ENCODE peak calls at places on chromosomes 7 and 10, in nine cellular contexts. G, K, Q, Y, E, J, B, T and U are unnamed samples. For H3K36me3, the result is how much of the 10 kb centered on the place peaks cover.

GRCh38 chr10:52757777-52758176 is 14.8 kb downstream of the MBL2 start:
- DNase-seq in K (no peak), Q (no peak), J (no peak), Y (no peak), E (no peak), B (no peak), G (peak), T (no peak), U (no peak)

GRCh38 chr10:17025444-17026295 is 103.9 kb downstream of the CUBN start:
- DNase-seq in T (no peak), J (peak), G (peak), Q (peak), K (peak), Y (peak), E (peak), B (no peak), U (no peak)

GRCh38 chr10:124641282-124642075 is 102.7 kb downstream of the FAM53B start:
- DNase-seq in Q (no peak), G (peak), T (no peak), E (peak), Y (peak), B (no peak), J (no peak), K (no peak), U (no peak)

GRCh38 chr10:112421731-112422130 is 25.0 kb downstream of the ZDHHC6 start:
- DNase-seq in T (no peak), Y (no peak), Q (no peak), J (no peak), E (no peak), G (no peak), B (no peak), K (no peak), U (no peak)

GRCh38 chr7:55326079-55326847 is 38.9 kb upstream of the LANCL2 start:
- DNase-seq in K (no peak), B (no peak), J (no peak), T (no peak), Y (no peak), E (no peak), G (no peak), Q (no peak), U (no peak)

GRCh38 chr7:108103566-108104298 is 26.4 kb downstream of the LAMB4 start:
- DNase-seq in G (peak), T (no peak), B (no peak), Y (peak), Q (no peak), J (no peak), K (peak), E (peak), U (no peak)

GRCh38 chr7:150974468-150975391 is 3.4 kb downstream of the KCNH2 start:
- DNase-seq in K (peak), Y (peak), E (peak), G (peak), B (peak), T (peak), Q (peak), J (peak), U (peak)

GRCh38 chr7:87395442-87396020 is 50.1 kb downstream of the CROT start:
- DNase-seq in G (no peak), E (no peak), J (no peak), B (no peak), T (no peak), Y (no peak), K (no peak), Q (no peak), U (no peak)

GRCh38 chr7:51351661-51352060 is 35.1 kb upstream of the COBL start:
- DNase-seq in Y (no peak), J (no peak), Q (no peak), T (no peak), G (peak), B (no peak), K (no peak), E (no peak), U (no peak)

GRCh38 chr10:79069325-79070090 is 742 bp downstream of the ZMIZ1 start:
- DNase-seq in E (peak), J (no peak), Y (peak), G (peak), T (peak), B (peak), K (peak), Q (peak), U (peak)

GRCh38 chr7:77940647-77941046 is 142.1 kb downstream of the PHTF2 start:
- DNase-seq in Y (peak), Q (peak), T (peak), G (peak), J (peak), B (peak), E (peak), K (peak), U (peak)

GRCh38 chr10:30591249-30591670 is 38.3 kb downstream of the LYZL2 start:
- DNase-seq in B (peak), Q (peak), G (peak), T (peak), E (peak), Y (peak), K (peak), J (peak), U (peak)

GRCh38 chr10:58180633-58181032 is 87.1 kb downstream of the IPMK start:
- DNase-seq in K (peak), T (no peak), J (no peak), G (peak), B (no peak), Y (no peak), Q (no peak), E (no peak), U (no peak)

GRCh38 chr10:63707254-63707910 is 186.2 kb downstream of the REEP3 start:
- DNase-seq in Y (peak), Q (no peak), E (no peak), K (peak), J (peak), B (no peak), T (no peak), G (peak), U (no peak)

GRCh38 chr7:74012842-74013249 is 15.1 kb upstream of the ELN start:
- DNase-seq in Q (no peak), K (no peak), E (peak), T (peak), Y (no peak), G (no peak), J (no peak), B (peak), U (no peak)

GRCh38 chr7:115032986-115033385 is 111.1 kb downstream of the MDFIC start:
- DNase-seq in Q (no peak), G (no peak), Y (no peak), J (no peak), E (no peak), T (no peak), B (peak), K (no peak), U (no peak)

GRCh38 chr10:122543676-122544075 is 16.9 kb upstream of the DMBT1 start:
- DNase-seq in J (no peak), T (no peak), E (no peak), Y (no peak), K (peak), Q (no peak), B (no peak), G (no peak), U (no peak)

GRCh38 chr7:148110097-148110868 is 480.3 kb upstream of the C7orf33 start:
- DNase-seq in Q (peak), K (peak), E (no peak), Y (peak), G (no peak), J (no peak), B (no peak), T (no peak), U (no peak)

GRCh38 chr10:12476661-12477060 is 127.3 kb downstream of the CAMK1D start:
- DNase-seq in Y (no peak), J (no peak), Q (no peak), T (no peak), G (no peak), K (no peak), B (no peak), E (no peak), U (no peak)

GRCh38 chr10:70885485-70885884 is 2.9 kb downstream of the PCBD1 start:
- DNase-seq in Y (no peak), K (no peak), B (no peak), T (no peak), E (no peak), Q (no peak), J (no peak), G (no peak), U (no peak)

GRCh38 chr7:51103718-51104117 is 212.9 kb downstream of the COBL start:
- DNase-seq in T (no peak), J (no peak), B (no peak), E (no peak), G (no peak), Q (no peak), Y (no peak), K (no peak), U (no peak)

GRCh38 chr7:124489082-124489819 is 276.3 kb downstream of the GPR37 start:
- DNase-seq in B (no peak), K (no peak), Q (no peak), G (no peak), J (no peak), Y (no peak), E (no peak), T (no peak), U (no peak)

GRCh38 chr7:33807779-33808482 is 97.4 kb upstream of the BMPER start:
- DNase-seq in B (peak), Y (peak), T (no peak), K (peak), E (peak), Q (peak), J (peak), G (peak), U (peak)

GRCh38 chr7:699260-700170 is 27.0 kb upstream of the DNAAF5 start:
- DNase-seq in Y (no peak), G (no peak), Q (no peak), B (no peak), E (no peak), T (no peak), J (no peak), K (no peak), U (no peak)
- TF ChIP-seq EZH2phosphoT487 in Y (no peak), G (no peak), Q (no peak), B (no peak), E (no peak), T (no peak), J (no peak), K (no peak), U (no peak)

GRCh38 chr7:47497367-47498096 is 84.4 kb downstream of the TNS3 start:
- DNase-seq in K (no peak), Y (no peak), Q (no peak), T (peak), E (peak), J (no peak), B (no peak), G (peak), U (peak)
- H3K27ac ChIP-seq in K (no peak), Y (peak), Q (no peak), T (peak), E (no peak), J (no peak), B (no peak), G (no peak), U (peak)

GRCh38 chr7:44062903-44063295 is 2.5 kb downstream of the PGAM2 start:
- DNase-seq in G (no peak), Q (no peak), J (no peak), K (no peak), B (no peak), T (no peak), E (no peak), Y (no peak), U (no peak)

GRCh38 chr7:44060948-44061644 is 4.3 kb downstream of the PGAM2 start:
- DNase-seq in K (no peak), T (no peak), E (no peak), J (no peak), Q (no peak), G (no peak), Y (no peak), B (no peak), U (no peak)

GRCh38 chr7:44061645-44062179 is 3.7 kb downstream of the PGAM2 start:
- DNase-seq in Q (no peak), K (no peak), Y (no peak), J (no peak), E (no peak), G (no peak), B (no peak), T (no peak), U (no peak)

GRCh38 chr7:44063547-44063893 is 1.8 kb downstream of the PGAM2 start:
- DNase-seq in Q (peak), G (no peak), Y (no peak), B (peak), K (no peak), T (no peak), J (no peak), E (no peak), U (no peak)

GRCh38 chr7:44062180-44062902 is 3.0 kb downstream of the PGAM2 start:
- DNase-seq in Y (no peak), K (no peak), G (no peak), E (no peak), Q (no peak), J (no peak), T (no peak), B (no peak), U (no peak)
- H3K36me3 ChIP-seq in Y (under half), K (under half), G (under half), E (half or more), Q (under half), J (under half), T (under half), B (under half), U (half or more)

GRCh38 chr10:61663466-61663865 is 737 bp downstream of the CABCOCO1 start:
- DNase-seq in E (no peak), Q (no peak), G (peak), Y (no peak), J (no peak), T (no peak), B (no peak), K (peak), U (no peak)

GRCh38 chr10:61664985-61665384 is 2.3 kb downstream of the CABCOCO1 start:
- DNase-seq in G (no peak), B (no peak), E (no peak), Q (no peak), K (no peak), T (no peak), J (no peak), Y (no peak), U (no peak)

DNA sequence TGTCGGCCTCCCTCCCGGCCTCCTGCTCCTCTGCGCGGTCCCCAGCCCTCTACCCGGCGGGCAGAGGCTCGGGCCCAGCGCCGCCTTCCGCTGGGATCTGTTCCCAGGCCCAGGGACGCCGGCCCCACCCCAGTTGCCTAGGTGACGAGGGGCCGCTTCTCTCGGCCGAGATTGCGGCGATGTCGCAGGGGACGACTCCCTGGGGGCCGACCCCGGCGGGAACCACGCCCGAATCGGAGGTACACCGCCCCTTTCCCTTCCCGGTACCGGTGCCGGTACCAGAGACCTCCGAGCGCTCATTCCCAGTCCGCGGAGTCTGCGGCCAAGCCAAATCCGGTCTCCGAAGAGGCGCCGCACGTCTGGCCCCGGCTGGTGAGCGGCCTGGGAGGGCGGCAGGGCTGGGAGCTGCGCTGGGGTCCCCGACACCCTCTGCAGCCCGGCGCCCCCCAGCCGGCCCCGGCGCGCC is at the start of gene CABCOCO1:
- DNase-seq in G (peak), Q (peak), K (peak), E (peak), B (peak), J (peak), T (no peak), Y (peak), U (no peak)
- TF ChIP-seq EZH2phosphoT487 in G (no peak), Q (no peak), K (no peak), E (no peak), B (no peak), J (no peak), T (no peak), Y (no peak), U (no peak)

GRCh38 chr10:59323036-59323459 is 39.3 kb downstream of the FAM13C start:
- DNase-seq in G (no peak), J (no peak), Y (peak), K (no peak), Q (no peak), B (no peak), T (no peak), E (no peak), U (no peak)
- H3K27ac ChIP-seq in G (no peak), J (no peak), Y (peak), K (no peak), Q (no peak), B (no peak), T (no peak), E (no peak), U (no peak)

DNA sequence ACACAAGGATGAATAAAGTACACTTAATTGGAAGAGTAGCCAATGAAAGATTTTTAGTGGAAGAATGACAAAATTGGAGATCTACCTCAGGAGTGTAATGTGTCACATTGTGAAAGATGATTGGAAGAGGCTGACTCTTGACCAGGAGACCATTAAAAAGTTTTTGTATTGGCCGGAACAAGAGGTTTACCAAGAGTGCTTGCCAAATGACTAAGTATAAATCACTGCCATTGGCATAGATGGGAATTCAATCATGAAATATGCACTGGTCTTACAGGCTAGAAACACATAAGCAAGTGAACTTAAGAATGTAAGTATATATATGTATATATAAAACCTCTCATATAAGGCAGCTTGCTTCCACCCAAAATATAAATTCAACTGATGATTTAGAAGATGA is 58.7 kb upstream of the TFEC start:
- DNase-seq in T (no peak), Q (no peak), G (peak), K (peak), J (no peak), Y (no peak), B (no peak), E (no peak), U (no peak)
- H3K36me3 ChIP-seq in T (under half), Q (under half), G (under half), K (under half), J (under half), Y (under half), B (under half), E (under half), U (under half)

DNA sequence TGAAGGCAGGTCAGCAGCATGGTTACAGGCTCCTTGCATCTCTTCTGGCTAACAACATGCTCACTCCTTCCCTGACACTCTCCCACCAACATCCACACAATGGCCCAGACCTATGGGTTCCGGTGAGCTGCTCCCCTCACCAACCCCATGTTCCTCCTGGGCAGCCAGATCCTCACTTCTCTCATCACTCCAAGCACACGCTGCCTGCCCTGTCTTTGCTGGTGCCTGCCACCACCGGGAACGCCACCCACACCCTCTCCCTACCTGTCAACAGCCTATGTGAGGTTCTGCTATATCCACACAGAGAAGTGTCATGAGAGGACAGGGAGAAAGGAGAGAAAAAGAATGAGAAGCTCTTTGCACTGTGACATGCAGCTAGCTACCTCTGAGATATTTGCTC is 14.6 kb downstream of the PARP12 start:
- DNase-seq in Y (no peak), T (no peak), E (no peak), B (no peak), G (no peak), Q (no peak), K (no peak), J (no peak), U (no peak)
- TF ChIP-seq EZH2phosphoT487 in Y (no peak), T (no peak), E (no peak), B (no peak), G (no peak), Q (no peak), K (no peak), J (no peak), U (no peak)

GRCh38 chr10:43427166-43427825 is 9.6 kb upstream of the ZNF487 start:
- DNase-seq in K (no peak), B (no peak), Q (no peak), E (no peak), T (peak), J (no peak), Y (no peak), G (no peak), U (no peak)
- H3K27ac ChIP-seq in K (no peak), B (no peak), Q (no peak), E (no peak), T (no peak), J (no peak), Y (no peak), G (no peak), U (no peak)

GRCh38 chr7:1499367-1500029 is 4.7 kb downstream of the INTS1 start:
- DNase-seq in E (no peak), J (no peak), G (no peak), B (no peak), Y (no peak), K (no peak), Q (no peak), T (no peak), U (no peak)
- H3K36me3 ChIP-seq in E (half or more), J (under half), G (under half), B (under half), Y (under half), K (under half), Q (under half), T (under half), U (half or more)

GRCh38 chr7:101565601-101566209 is 63.4 kb downstream of the MYL10 start:
- DNase-seq in J (no peak), K (no peak), T (no peak), Q (no peak), G (no peak), E (no peak), B (no peak), Y (no peak), U (no peak)
- TF ChIP-seq EZH2phosphoT487 in J (no peak), K (no peak), T (no peak), Q (no peak), G (no peak), E (no peak), B (no peak), Y (no peak), U (no peak)